ENCODE peak calls at places on chromosomes 2 and 18, in four cellular contexts. N is SK-N-SH; T is heart left ventricle; J is CD8-positive, alpha-beta T cell. S is an unnamed sample.

GRCh38 chr2:69483024-69483423 is 45.8 kb upstream of the NFU1 start:
- DNase-seq in N (no peak), T (no peak), J (no peak), S (no peak)

GRCh38 chr18:80154293-80154692 is 45.2 kb downstream of the ADNP2 start:
- DNase-seq in N (no peak), T (no peak), J (no peak), S (no peak)

GRCh38 chr2:97675714-97676113 is 6.2 kb downstream of the C2orf92 start:
- DNase-seq in N (no peak), T (no peak), J (no peak), S (no peak)

GRCh38 chr2:25292408-25292807 is 49.3 kb downstream of the DNMT3A start:
- DNase-seq in N (no peak), T (no peak), J (no peak), S (no peak)

GRCh38 chr2:164913640-164914346 is 41.5 kb downstream of the SLC38A11 start:
- DNase-seq in N (no peak), T (no peak), J (no peak), S (no peak)

GRCh38 chr18:63477972-63478371 is 1.2 kb downstream of the SERPINB5 start:
- DNase-seq in N (no peak), T (no peak), J (no peak), S (no peak)

GRCh38 chr2:226151157-226151556 is 648.5 kb downstream of the IRS1 start:
- DNase-seq in N (no peak), T (no peak), J (no peak), S (no peak)

GRCh38 chr2:174121178-174121577 is 127.2 kb downstream of the OLA1 start:
- DNase-seq in N (no peak), T (no peak), J (no peak), S (no peak)

GRCh38 chr18:78146136-78146535 is 833.5 kb upstream of the SALL3 start:
- DNase-seq in N (no peak), T (no peak), J (no peak), S (no peak)

GRCh38 chr2:234158812-234159211 is 108.3 kb downstream of the SPP2 start:
- DNase-seq in N (no peak), T (no peak), J (no peak), S (no peak)

GRCh38 chr18:77635858-77636257 is 386.2 kb downstream of the GALR1 start:
- DNase-seq in N (no peak), T (no peak), J (no peak), S (no peak)

GRCh38 chr18:75879196-75879595 is 451.7 kb upstream of the SMIM21 start:
- DNase-seq in N (no peak), T (no peak), J (no peak), S (no peak)

GRCh38 chr2:161045726-161046125 is 114.5 kb upstream of the TANK start:
- DNase-seq in N (no peak), T (no peak), J (no peak), S (no peak)

GRCh38 chr2:168174761-168175160 is 72.6 kb downstream of the STK39 start:
- DNase-seq in N (no peak), T (no peak), J (no peak), S (no peak)

GRCh38 chr2:128214251-128214650 is 104.4 kb downstream of the HS6ST1 start:
- DNase-seq in N (no peak), T (no peak), J (no peak), S (no peak)

GRCh38 chr2:48733067-48733503 is 22.4 kb downstream of the LHCGR start:
- DNase-seq in N (no peak), T (no peak), J (no peak), S (no peak)
- H3K27ac ChIP-seq in N (no peak), T (no peak), J (no peak), S (no peak)

DNA sequence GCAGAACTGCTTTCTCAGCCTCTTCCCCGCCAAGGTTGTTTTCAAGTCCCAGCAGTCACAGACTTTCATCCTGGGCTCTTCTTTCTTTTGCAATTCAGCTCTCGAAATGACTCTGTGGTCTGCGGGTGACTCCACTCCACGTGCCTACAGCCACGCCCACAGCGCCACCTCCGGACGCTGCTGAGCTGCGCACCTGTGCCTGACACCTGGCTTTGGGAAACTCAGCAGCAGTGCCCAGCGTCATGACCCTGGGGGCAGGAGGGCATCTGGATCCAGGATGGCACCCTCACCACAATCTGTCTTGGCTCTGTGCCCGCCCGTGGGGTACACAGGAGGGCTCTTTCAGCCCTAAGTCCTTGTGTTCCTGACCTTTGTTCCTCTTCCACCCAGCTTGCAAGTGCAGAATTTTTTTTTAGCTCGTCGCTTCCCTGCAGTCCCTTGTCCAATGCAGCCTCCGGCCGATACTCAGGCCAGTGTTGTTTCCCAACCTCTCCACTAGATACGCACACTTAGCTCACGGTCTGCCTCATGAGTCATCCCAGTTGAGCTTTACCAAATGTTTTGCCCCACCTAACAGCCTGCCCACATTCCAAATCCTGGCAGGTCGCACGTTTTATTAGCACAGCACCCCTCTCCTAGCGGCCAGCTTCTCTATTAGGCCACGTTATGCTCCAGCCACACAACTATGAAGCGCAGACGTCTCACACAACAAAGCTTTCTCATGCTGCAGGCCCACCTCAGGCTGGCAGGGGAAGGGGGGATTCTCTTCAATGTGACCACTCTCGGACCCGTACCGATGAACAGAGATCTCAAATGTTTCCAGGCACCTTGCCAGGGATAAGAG is 6.5 kb upstream of the CAPN10 start:
- DNase-seq in N (no peak), T (no peak), J (peak), S (peak)
- H3K4me3 ChIP-seq in N (no peak), T (no peak), J (no peak), S (no peak)

GRCh38 chr2:106343274-106343673 is 124.9 kb downstream of the RGPD3 start:
- DNase-seq in N (no peak), T (no peak), J (no peak), S (no peak)
- H3K27ac ChIP-seq in N (no peak), T (no peak), J (no peak), S (no peak)

DNA sequence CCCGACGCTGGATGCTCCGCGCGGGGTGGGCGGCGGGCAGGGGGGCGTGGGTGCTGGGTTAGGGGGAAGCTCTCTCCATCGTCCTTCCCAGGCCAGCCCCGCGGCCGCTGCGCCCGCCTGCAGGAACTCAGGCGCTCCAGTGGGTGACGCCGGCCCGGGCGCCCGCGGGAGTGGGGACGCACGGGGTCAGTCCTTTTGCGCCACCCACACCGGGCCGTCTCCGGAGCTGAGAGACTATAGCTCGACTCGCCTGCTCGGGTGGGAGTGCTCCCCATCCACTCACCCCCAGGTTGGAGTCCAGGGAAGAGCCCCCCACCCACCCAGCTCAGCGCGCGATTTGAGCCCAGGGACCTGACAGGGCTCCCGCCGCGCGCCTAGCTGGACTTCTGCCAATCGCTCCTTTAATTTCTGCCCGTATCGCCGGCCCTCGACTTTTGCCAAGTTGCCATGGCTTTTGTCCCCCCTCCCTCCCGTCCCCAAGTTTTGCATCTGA is 205.6 kb upstream of the SMAD2 start:
- DNase-seq in N (peak), T (peak), J (no peak), S (peak)
- H3K4me3 ChIP-seq in N (peak), T (peak), J (no peak), S (peak)